ENCODE peak calls at places on chromosome 9, in five cellular contexts. Q is HepG2, X is K562, N is HCT116, M is SK-N-SH. Z is an unnamed sample.

GRCh38 chr9:4604678-4605095 is 57.4 kb upstream of the PLPP6 start:
- DNase-seq in Q (peak), X (peak), N (peak), M (peak), Z (peak)

GRCh38 chr9:107894572-107895261 is 405.1 kb upstream of the KLF4 start:
- DNase-seq in Q (no peak), X (no peak), N (no peak), M (peak), Z (no peak)

GRCh38 chr9:129395633-129396364 is 217.7 kb upstream of the IER5L start:
- DNase-seq in Q (no peak), X (no peak), N (no peak), M (no peak), Z (no peak)

GRCh38 chr9:33189331-33189731 is 22.2 kb upstream of the B4GALT1 start:
- DNase-seq in Q (no peak), X (no peak), N (no peak), M (no peak), Z (no peak)

GRCh38 chr9:112125961-112126388 is 49.1 kb downstream of the SUSD1 start:
- DNase-seq in Q (peak), X (no peak), N (no peak), M (no peak), Z (no peak)

GRCh38 chr9:2939368-2939767 is 95.5 kb upstream of the PUM3 start:
- DNase-seq in Q (no peak), X (no peak), N (no peak), M (no peak), Z (no peak)

GRCh38 chr9:116701940-116702642 is 15.0 kb downstream of the TRIM32 start:
- DNase-seq in Q (no peak), X (no peak), N (no peak), M (no peak), Z (no peak)

GRCh38 chr9:105973811-105974407 is 279.6 kb downstream of the TMEM38B start:
- DNase-seq in Q (no peak), X (no peak), N (no peak), M (no peak), Z (no peak)

GRCh38 chr9:88732128-88732527 is 197.2 kb downstream of the NXNL2 start:
- DNase-seq in Q (no peak), X (no peak), N (no peak), M (no peak), Z (no peak)

GRCh38 chr9:110895141-110895912 is 142.9 kb downstream of the LPAR1 start:
- DNase-seq in Q (no peak), X (no peak), N (no peak), M (no peak), Z (no peak)

GRCh38 chr9:119458068-119458467 is 88.8 kb upstream of the BRINP1 start:
- DNase-seq in Q (no peak), X (no peak), N (no peak), M (no peak), Z (no peak)

GRCh38 chr9:10050016-10050415 is 562.8 kb downstream of the PTPRD start:
- DNase-seq in Q (no peak), X (no peak), N (no peak), M (no peak), Z (no peak)

GRCh38 chr9:536597-537511 is 304.6 kb upstream of the DMRT1 start:
- DNase-seq in Q (no peak), X (no peak), N (no peak), M (no peak), Z (no peak)

GRCh38 chr9:72585737-72586136 is 64.3 kb downstream of the TMC1 start:
- DNase-seq in Q (no peak), X (no peak), N (no peak), M (no peak), Z (no peak)

GRCh38 chr9:113572076-113572861 is 108.7 kb downstream of the RGS3 start:
- DNase-seq in Q (no peak), X (peak), N (no peak), M (no peak), Z (no peak)

GRCh38 chr9:131432597-131433301 is 38.9 kb downstream of the PRRC2B start:
- DNase-seq in Q (no peak), X (no peak), N (no peak), M (no peak), Z (no peak)

GRCh38 chr9:79012561-79012960 is 559.2 kb upstream of the TLE4 start:
- DNase-seq in Q (no peak), X (no peak), N (no peak), M (no peak), Z (no peak)

GRCh38 chr9:34962530-34962929 is 4.4 kb downstream of the PHF24 start:
- DNase-seq in Q (no peak), X (no peak), N (no peak), M (no peak), Z (no peak)

DNA sequence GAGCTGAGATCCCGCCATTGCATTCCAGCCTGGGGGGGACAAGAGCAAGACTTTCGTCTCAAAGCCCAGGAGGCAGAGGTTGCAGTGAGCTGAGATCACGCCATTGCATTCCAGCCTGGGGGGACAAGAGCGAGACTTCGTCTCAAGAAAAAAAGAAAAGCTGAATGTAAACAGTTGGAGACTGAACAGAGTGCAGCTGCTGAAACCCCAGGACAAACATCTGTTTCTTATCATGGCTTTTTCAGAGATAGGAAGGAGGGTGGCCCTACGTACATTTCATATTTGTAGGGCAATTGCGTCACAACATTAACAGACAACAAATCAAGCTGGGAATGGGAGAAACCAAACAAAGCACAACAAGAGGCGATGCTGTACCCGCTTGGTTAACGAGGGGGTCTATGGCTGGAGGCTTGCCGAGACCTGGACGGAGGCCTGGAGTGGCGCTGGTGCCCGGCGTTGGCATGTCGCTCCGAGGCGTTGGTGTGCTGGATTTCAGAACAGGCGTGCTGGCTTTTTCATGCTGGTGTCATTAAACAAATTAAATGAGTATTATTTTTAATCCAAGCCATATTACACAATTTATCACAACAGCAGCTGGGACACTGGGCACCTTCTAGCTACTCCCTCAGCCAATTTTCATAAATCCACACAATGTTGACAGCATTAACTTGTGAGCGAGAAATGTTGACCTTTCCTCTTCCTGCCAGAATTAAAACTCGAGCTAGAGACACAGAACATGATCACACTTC is 76.2 kb downstream of the TLE1 start:
- DNase-seq in Q (no peak), X (no peak), N (no peak), M (peak), Z (no peak)
- TF ChIP-seq JUND in Q (no peak), X (no peak), N (no peak), M (no peak), Z (no peak)

GRCh38 chr9:16032799-16033198 is 480.0 kb downstream of the CCDC171 start:
- DNase-seq in Q (no peak), X (no peak), N (peak), M (no peak), Z (peak)
- TF ChIP-seq JUND in Q (no peak), X (no peak), N (no peak), M (no peak), Z (no peak)

DNA sequence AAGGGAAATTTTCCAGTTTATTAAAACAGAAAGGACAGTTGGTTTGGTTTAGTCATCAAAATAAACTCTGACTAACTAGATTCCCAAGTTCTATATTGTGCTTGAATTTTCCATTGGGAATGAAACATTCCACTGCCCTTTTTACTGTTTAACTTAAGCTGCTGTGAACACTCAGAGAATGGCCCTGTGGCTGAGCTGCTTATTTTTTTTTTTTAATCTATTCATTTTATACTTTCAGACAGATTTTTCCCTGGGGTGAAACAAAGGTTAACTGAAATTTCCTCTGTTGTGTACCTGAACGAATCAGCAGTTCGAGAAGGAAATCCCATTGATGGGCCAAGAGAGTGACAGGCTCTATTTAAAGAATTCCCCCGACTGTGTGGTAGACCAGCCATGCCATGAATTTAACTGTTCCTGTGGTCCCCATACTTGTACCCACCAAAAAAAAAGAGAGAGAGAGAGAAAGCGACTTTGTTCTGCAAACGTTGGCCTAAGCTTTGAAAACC is 138.7 kb upstream of the GRHPR start:
- DNase-seq in Q (peak), X (no peak), N (no peak), M (no peak), Z (no peak)
- TF ChIP-seq JUND in Q (no peak), X (no peak), N (no peak), M (peak), Z (no peak)

GRCh38 chr9:13750639-13751038 is 471.1 kb upstream of the MPDZ start:
- DNase-seq in Q (no peak), X (no peak), N (no peak), M (no peak), Z (no peak)

GRCh38 chr9:13744233-13744954 is 464.9 kb upstream of the MPDZ start:
- DNase-seq in Q (no peak), X (no peak), N (no peak), M (peak), Z (no peak)

GRCh38 chr9:13755551-13755950 is 476.1 kb upstream of the MPDZ start:
- DNase-seq in Q (no peak), X (no peak), N (no peak), M (no peak), Z (no peak)

DNA sequence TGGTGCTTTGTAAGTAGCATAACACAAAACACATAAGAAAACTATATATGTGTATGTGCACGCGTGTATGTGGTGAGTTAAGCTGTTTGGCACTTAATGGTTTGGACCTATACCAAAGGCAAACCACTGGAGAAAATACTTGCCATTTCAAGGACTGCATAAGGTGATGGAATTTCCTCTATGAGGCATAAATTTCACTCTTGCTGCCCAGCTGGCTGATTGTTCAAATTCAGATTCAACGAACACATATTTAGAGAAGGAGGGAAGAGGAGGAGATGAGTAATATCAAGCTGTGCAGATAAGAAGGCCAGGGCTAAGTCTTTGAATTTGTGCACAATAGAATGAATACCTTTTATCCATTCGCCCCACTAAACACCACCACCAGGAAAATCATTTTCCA is 470.6 kb upstream of the MPDZ start:
- DNase-seq in Q (no peak), X (no peak), N (no peak), M (no peak), Z (no peak)
- TF ChIP-seq JUND in Q (no peak), X (no peak), N (no peak), M (peak), Z (no peak)

DNA sequence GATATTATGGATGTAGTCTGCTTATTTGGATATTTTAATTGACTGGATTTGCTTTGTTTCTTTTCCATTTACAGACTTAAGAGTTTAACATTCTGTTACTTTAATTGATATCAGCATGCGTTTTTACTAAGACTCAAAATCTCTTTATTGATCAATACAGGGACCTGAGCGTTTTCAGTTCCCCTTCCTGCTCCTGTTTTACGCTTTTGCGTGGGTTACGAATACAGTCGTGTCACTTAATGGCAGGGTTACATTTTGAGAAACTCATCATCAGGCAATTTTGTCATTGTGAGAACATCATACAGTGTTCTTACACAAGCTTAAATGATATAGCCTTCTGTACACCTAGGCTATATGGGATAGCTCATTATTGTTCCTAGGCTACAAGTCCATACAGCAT is 65.2 kb downstream of the PBX3 start:
- DNase-seq in Q (no peak), X (no peak), N (no peak), M (no peak), Z (no peak)
- TF ChIP-seq JUND in Q (no peak), X (no peak), N (no peak), M (no peak), Z (no peak)